ENCODE peak calls at places on chromosomes 7 and 10, in six cellular contexts. U is GM12892, S is H1, Q is K562, A is HepG2, K is GM12878. V is an unnamed sample.

GRCh38 chr7:112462236-112462635 is 12.0 kb downstream of the IFRD1 start:
- DNase-seq in U (no peak), S (no peak), Q (no peak), A (peak), K (no peak), V (no peak)

GRCh38 chr10:102646610-102647432 is 2.5 kb downstream of the TRIM8 start:
- DNase-seq in U (no peak), S (no peak), Q (no peak), A (no peak), K (no peak), V (no peak)

GRCh38 chr10:8336629-8337331 is 282.3 kb downstream of the GATA3 start:
- DNase-seq in U (no peak), S (no peak), Q (no peak), A (peak), K (no peak), V (no peak)

GRCh38 chr10:101694056-101694673 is 805 bp downstream of the FBXW4 start:
- DNase-seq in U (peak), S (no peak), Q (peak), A (peak), K (no peak), V (peak)

GRCh38 chr7:31935115-31935514 is 135.1 kb downstream of the PDE1C start:
- DNase-seq in U (no peak), S (no peak), Q (no peak), A (no peak), K (no peak), V (no peak)

GRCh38 chr7:55128693-55129394 is 110.0 kb downstream of the EGFR start:
- DNase-seq in U (no peak), S (no peak), Q (no peak), A (no peak), K (no peak), V (no peak)

GRCh38 chr10:3500408-3500856 is 284.6 kb downstream of the KLF6 start:
- DNase-seq in U (no peak), S (no peak), Q (no peak), A (peak), K (no peak), V (no peak)

GRCh38 chr7:157016352-157017041 is 6.0 kb upstream of the MNX1 start:
- DNase-seq in U (no peak), S (no peak), Q (no peak), A (no peak), K (peak), V (no peak)

GRCh38 chr7:33195264-33195663 is 65.9 kb downstream of the BBS9 start:
- DNase-seq in U (no peak), S (no peak), Q (no peak), A (no peak), K (no peak), V (no peak)

GRCh38 chr10:29522038-29522855 is 112.5 kb downstream of the SVIL start:
- DNase-seq in U (no peak), S (no peak), Q (no peak), A (no peak), K (no peak), V (no peak)

GRCh38 chr10:73017955-73018480 is 63.4 kb upstream of the PLA2G12B start:
- DNase-seq in U (no peak), S (no peak), Q (no peak), A (no peak), K (no peak), V (no peak)

GRCh38 chr10:132447446-132448247 is 50.6 kb downstream of the PWWP2B start:
- DNase-seq in U (no peak), S (no peak), Q (no peak), A (peak), K (no peak), V (no peak)

GRCh38 chr7:55060690-55061414 is 42.0 kb downstream of the EGFR start:
- DNase-seq in U (no peak), S (no peak), Q (no peak), A (no peak), K (no peak), V (no peak)

GRCh38 chr7:80584778-80585177 is 53.7 kb upstream of the CD36 start:
- DNase-seq in U (no peak), S (no peak), Q (no peak), A (peak), K (no peak), V (no peak)

GRCh38 chr10:18473424-18474110 is 177.8 kb downstream of the NSUN6 start:
- DNase-seq in U (no peak), S (no peak), Q (no peak), A (no peak), K (no peak), V (no peak)

GRCh38 chr10:932589-932988 is 1.1 kb upstream of the LARP4B start:
- DNase-seq in U (no peak), S (no peak), Q (no peak), A (no peak), K (no peak), V (no peak)

GRCh38 chr7:69597278-69598076 is 798 bp upstream of the AUTS2 start:
- DNase-seq in U (peak), S (no peak), Q (no peak), A (no peak), K (no peak), V (no peak)

GRCh38 chr10:80492875-80493413 is 38.8 kb downstream of the TSPAN14 start:
- DNase-seq in U (no peak), S (no peak), Q (no peak), A (no peak), K (no peak), V (no peak)

GRCh38 chr7:108234281-108234680 is 104.1 kb upstream of the LAMB4 start:
- DNase-seq in U (no peak), S (no peak), Q (no peak), A (no peak), K (no peak), V (no peak)

GRCh38 chr7:151139071-151139521 is 28.4 kb downstream of the GBX1 start:
- DNase-seq in U (peak), S (no peak), Q (no peak), A (no peak), K (no peak), V (peak)

GRCh38 chr10:124347956-124348355 is 70.8 kb downstream of the OAT start:
- DNase-seq in U (no peak), S (no peak), Q (peak), A (no peak), K (no peak), V (no peak)

GRCh38 chr10:58743466-58744115 is 230.9 kb downstream of the BICC1 start:
- DNase-seq in U (no peak), S (no peak), Q (no peak), A (no peak), K (no peak), V (no peak)

GRCh38 chr10:97916586-97916985 is 66.9 kb downstream of the GOLGA7B start:
- DNase-seq in U (no peak), S (no peak), Q (no peak), A (no peak), K (no peak), V (no peak)

GRCh38 chr7:157238087-157238486 is 98.7 kb upstream of the DNAJB6 start:
- DNase-seq in U (no peak), S (no peak), Q (peak), A (no peak), K (no peak), V (no peak)

GRCh38 chr10:27242951-27243551 is 2.5 kb upstream of the ACBD5 start:
- DNase-seq in U (no peak), S (no peak), Q (peak), A (peak), K (peak), V (no peak)

GRCh38 chr7:159083001-159083697 is 61.5 kb downstream of the VIPR2 start:
- DNase-seq in U (no peak), S (no peak), Q (no peak), A (no peak), K (no peak), V (no peak)

GRCh38 chr7:105408791-105409410 is 20.2 kb upstream of the SRPK2 start:
- DNase-seq in U (no peak), S (no peak), Q (no peak), A (no peak), K (no peak), V (no peak)

GRCh38 chr7:44267719-44268413 is 57.5 kb downstream of the CAMK2B start:
- DNase-seq in U (no peak), S (no peak), Q (no peak), A (no peak), K (no peak), V (no peak)

GRCh38 chr10:86350897-86351296 is 15.7 kb downstream of the GRID1 start:
- DNase-seq in U (no peak), S (no peak), Q (no peak), A (no peak), K (no peak), V (no peak)
- TF ChIP-seq TAF1 in U (no peak), S (no peak), Q (no peak), A (no peak), K (no peak), V (no peak)

DNA sequence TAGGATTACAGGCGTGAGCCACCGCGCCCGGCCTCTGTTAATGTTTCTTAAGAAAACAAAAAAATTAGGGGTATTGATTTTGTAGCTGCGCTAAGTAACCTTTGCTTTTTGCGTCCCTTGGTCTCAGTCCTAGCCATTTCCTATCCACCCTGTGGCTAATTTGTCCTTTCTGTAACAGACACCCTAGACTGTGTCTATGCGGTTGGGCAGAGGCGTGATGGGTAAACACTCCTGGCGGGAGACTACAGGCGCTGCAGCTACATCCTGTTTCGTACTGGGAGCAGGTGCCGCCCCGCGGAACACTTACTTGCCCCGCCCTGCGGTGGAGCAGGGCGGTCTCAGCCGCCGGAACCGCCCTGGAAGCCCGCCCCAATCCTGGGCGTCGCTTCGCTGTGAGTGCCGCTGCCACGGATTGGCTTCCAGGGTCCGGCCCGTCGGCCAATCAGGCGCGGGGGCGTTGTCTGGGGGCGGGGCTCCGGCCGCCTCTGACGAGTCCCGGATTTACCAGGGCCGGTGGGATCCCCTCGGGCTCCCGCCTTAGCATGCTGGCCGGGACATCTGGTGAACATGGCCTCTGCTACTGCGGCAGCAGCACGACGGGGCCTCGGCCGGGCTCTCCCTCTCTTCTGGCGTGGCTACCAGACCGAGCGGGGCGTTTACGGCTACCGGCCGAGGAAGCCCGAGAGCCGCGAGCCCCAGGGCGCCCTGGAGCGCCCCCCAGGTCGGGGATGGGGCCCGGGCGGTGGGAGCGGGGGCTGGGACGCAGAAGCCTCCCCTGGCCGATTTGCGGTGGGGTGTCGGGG is at the start of gene DHTKD1:
- DNase-seq in U (peak), S (peak), Q (peak), A (peak), K (peak), V (peak)
- TF ChIP-seq POLR2A in U (peak), S (peak), Q (peak), A (peak), K (peak), V (peak)

GRCh38 chr10:34811968-34812514 is 3.1 kb downstream of the PARD3 start:
- DNase-seq in U (no peak), S (no peak), Q (no peak), A (no peak), K (no peak), V (no peak)

GRCh38 chr10:34809796-34810195 is 5.3 kb downstream of the PARD3 start:
- DNase-seq in U (no peak), S (no peak), Q (no peak), A (no peak), K (no peak), V (no peak)

GRCh38 chr10:34811126-34811967 is 3.7 kb downstream of the PARD3 start:
- DNase-seq in U (no peak), S (no peak), Q (no peak), A (no peak), K (no peak), V (no peak)

GRCh38 chr10:34808336-34808735 is 6.8 kb downstream of the PARD3 start:
- DNase-seq in U (no peak), S (no peak), Q (no peak), A (no peak), K (no peak), V (no peak)

GRCh38 chr10:34808789-34809745 is 6.0 kb downstream of the PARD3 start:
- DNase-seq in U (no peak), S (no peak), Q (no peak), A (no peak), K (no peak), V (no peak)
- TF ChIP-seq POLR2AphosphoS5 in U (no peak), S (no peak), Q (no peak), A (no peak), K (no peak), V (no peak)

DNA sequence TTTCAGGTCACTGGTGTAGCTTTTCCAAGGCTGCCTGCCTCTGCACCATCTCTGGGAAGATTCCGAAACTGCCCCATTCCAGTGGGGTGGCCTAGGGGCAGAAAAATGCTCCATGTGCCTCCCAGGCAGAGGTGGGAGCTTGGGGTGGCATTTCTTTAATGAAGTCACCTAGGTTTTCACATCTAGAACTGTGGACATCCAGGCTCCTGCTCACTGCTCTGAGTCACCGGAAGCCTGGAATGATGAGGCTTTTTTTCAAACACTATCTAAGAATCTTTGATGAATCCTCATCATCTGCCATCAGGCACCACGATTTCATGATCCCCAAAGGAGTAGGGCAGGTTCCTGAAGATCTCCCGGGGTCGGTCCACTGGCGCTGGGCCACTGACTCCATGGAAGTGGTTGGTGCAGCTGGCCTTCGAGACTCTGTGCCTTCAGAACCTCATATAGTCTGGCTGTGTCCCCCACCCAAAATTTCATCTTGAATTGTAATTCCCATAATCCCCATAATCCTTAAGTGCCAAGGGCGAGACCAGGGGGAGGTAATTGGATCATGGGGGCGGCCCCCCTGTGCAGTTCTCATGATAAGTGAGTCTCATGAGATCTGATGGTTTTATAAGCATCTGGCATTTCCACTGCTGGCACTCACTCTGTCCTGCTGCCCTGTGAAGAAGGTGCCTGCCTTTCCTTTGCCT is 37.1 kb downstream of the MTURN start:
- DNase-seq in U (no peak), S (no peak), Q (no peak), A (no peak), K (no peak), V (no peak)
- TF ChIP-seq TAF1 in U (no peak), S (no peak), Q (no peak), A (no peak), K (no peak), V (no peak)

DNA sequence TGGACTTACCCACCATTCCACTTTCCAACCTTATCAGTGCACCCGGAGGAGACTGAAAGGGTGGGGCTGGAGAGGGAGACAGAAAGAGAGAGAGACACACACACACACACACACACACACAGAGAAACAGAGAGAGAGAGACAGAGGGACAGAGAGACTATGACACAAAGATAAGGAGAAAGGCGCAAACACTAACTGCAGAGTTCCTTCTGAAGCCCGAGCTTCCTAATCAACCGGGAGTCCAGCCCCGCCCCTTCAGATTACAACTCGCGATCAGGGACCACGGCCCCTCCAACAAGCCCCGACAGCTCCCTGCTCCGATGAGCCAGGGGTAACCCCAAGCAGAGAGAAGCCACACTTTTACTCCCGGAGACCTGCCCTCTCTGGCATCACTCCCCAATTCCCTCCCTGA is 499 bp downstream of the GAL3ST4 start:
- DNase-seq in U (no peak), S (no peak), Q (peak), A (no peak), K (no peak), V (no peak)
- TF ChIP-seq POLR2A in U (no peak), S (no peak), Q (no peak), A (no peak), K (no peak), V (no peak)

GRCh38 chr7:2529161-2530075 is 9.8 kb downstream of the LFNG start:
- DNase-seq in U (peak), S (no peak), Q (no peak), A (no peak), K (no peak), V (no peak)
- TF ChIP-seq POLR2AphosphoS5 in U (no peak), S (no peak), Q (no peak), A (no peak), K (no peak), V (no peak)

GRCh38 chr7:47601881-47602249 is 20.0 kb upstream of the TNS3 start:
- DNase-seq in U (no peak), S (no peak), Q (no peak), A (peak), K (no peak), V (no peak)

GRCh38 chr7:47606176-47606575 is 24.3 kb upstream of the TNS3 start:
- DNase-seq in U (no peak), S (no peak), Q (no peak), A (no peak), K (no peak), V (no peak)

GRCh38 chr7:47601119-47601880 is 19.4 kb upstream of the TNS3 start:
- DNase-seq in U (no peak), S (no peak), Q (no peak), A (peak), K (no peak), V (no peak)

GRCh38 chr7:47602272-47603004 is 20.5 kb upstream of the TNS3 start:
- DNase-seq in U (no peak), S (no peak), Q (no peak), A (no peak), K (no peak), V (no peak)

GRCh38 chr7:47604496-47604890 is 22.6 kb upstream of the TNS3 start:
- DNase-seq in U (no peak), S (no peak), Q (no peak), A (no peak), K (no peak), V (no peak)
- TF ChIP-seq TAF1 in U (no peak), S (no peak), Q (no peak), A (no peak), K (no peak), V (no peak)